ENCODE peak calls at places on chromosomes 1 and 21, in seven cellular contexts. X is HCT116, A is SK-N-SH, S is K562, D is H1, K is HepG2, Y is GM12878. B is an unnamed sample.

GRCh38 chr21:16535100-16535418 is 805.3 kb downstream of the USP25 start:
- DNase-seq in X (no peak), A (peak; percentile 28), S (no peak), D (no peak), K (no peak), Y (no peak), B (peak; percentile 73)

GRCh38 chr1:59124166-59124565 is 172.7 kb upstream of the FGGY start:
- DNase-seq in X (no peak), A (no peak), S (no peak), D (no peak), K (no peak), Y (no peak), B (no peak)

GRCh38 chr1:13700521-13701273 is 709 bp downstream of the PRDM2 start:
- DNase-seq in X (no peak), A (no peak), S (no peak), D (no peak), K (no peak), Y (no peak), B (peak; percentile 55)

GRCh38 chr1:60341274-60341673 is 267.7 kb upstream of the C1orf87 start:
- DNase-seq in X (no peak), A (no peak), S (no peak), D (no peak), K (no peak), Y (no peak), B (no peak)

GRCh38 chr1:175628548-175629317 is 114.7 kb downstream of the TNR start:
- DNase-seq in X (no peak), A (no peak), S (no peak), D (no peak), K (no peak), Y (no peak), B (no peak)

GRCh38 chr1:157377216-157377821 is 175.0 kb downstream of the FCRL5 start:
- DNase-seq in X (peak; percentile 28), A (peak; percentile 17), S (peak; percentile 29), D (peak; percentile 34), K (peak; percentile 29), Y (no peak), B (no peak)

GRCh38 chr1:6157528-6158174 is 22.5 kb downstream of the CHD5 start:
- DNase-seq in X (peak; percentile 75), A (no peak), S (peak; percentile 58), D (no peak), K (peak; percentile 89), Y (no peak), B (peak; percentile 88)

GRCh38 chr1:157878059-157878458 is 36.5 kb upstream of the CD5L start:
- DNase-seq in X (peak; percentile 46), A (peak; percentile 0), S (no peak), D (peak; percentile 10), K (peak; percentile 45), Y (no peak), B (peak; percentile 68)

GRCh38 chr1:6599141-6599975 is 3.3 kb downstream of the KLHL21 start:
- DNase-seq in X (no peak), A (no peak), S (no peak), D (no peak), K (no peak), Y (no peak), B (no peak)

GRCh38 chr1:155981266-155982088 is 3.1 kb upstream of the ARHGEF2 start:
- DNase-seq in X (no peak), A (no peak), S (no peak), D (no peak), K (peak; percentile 54), Y (no peak), B (peak; percentile 48)

GRCh38 chr21:45866473-45867010 is 115.0 kb upstream of the COL6A1 start:
- DNase-seq in X (no peak), A (no peak), S (no peak), D (no peak), K (no peak), Y (no peak), B (no peak)

GRCh38 chr21:33478858-33479678 is 706 bp downstream of the TMEM50B start:
- DNase-seq in X (no peak), A (peak; percentile 69), S (peak; percentile 64), D (no peak), K (peak; percentile 10), Y (no peak), B (peak; percentile 17)

GRCh38 chr1:87474098-87474497 is 145.4 kb downstream of the LMO4 start:
- DNase-seq in X (no peak), A (no peak), S (no peak), D (no peak), K (no peak), Y (no peak), B (no peak)

GRCh38 chr1:110341146-110341871 is 2.1 kb downstream of the RBM15 start:
- DNase-seq in X (no peak), A (no peak), S (peak; percentile 55), D (no peak), K (no peak), Y (no peak), B (no peak)

GRCh38 chr1:173206816-173207595 is at the start of gene TNFSF4:
- DNase-seq in X (no peak), A (no peak), S (no peak), D (no peak), K (no peak), Y (no peak), B (no peak)

GRCh38 chr1:236107121-236107907 is 35.0 kb upstream of the GPR137B start:
- DNase-seq in X (no peak), A (no peak), S (no peak), D (no peak), K (no peak), Y (no peak), B (no peak)

GRCh38 chr1:119651641-119652040 is 3.6 kb upstream of the ZNF697 start:
- DNase-seq in X (no peak), A (no peak), S (no peak), D (no peak), K (no peak), Y (no peak), B (no peak)

GRCh38 chr1:227314014-227314848 is 4.1 kb downstream of the CDC42BPA start:
- DNase-seq in X (no peak), A (no peak), S (no peak), D (no peak), K (no peak), Y (no peak), B (no peak)

GRCh38 chr1:110672753-110673108 is 2.0 kb downstream of the KCNA3 start:
- DNase-seq in X (no peak), A (no peak), S (no peak), D (no peak), K (no peak), Y (peak; percentile 37), B (no peak)

GRCh38 chr1:149848340-149848771 is 51.0 kb upstream of the BOLA1 start:
- DNase-seq in X (no peak), A (no peak), S (no peak), D (no peak), K (peak; percentile 37), Y (no peak), B (no peak)

GRCh38 chr1:173824315-173825081 is at the start of the genes CENPL and DARS2:
- DNase-seq in X (peak; percentile 96), A (peak; percentile 85), S (peak; percentile 76), D (peak; percentile 88), K (peak; percentile 96), Y (peak; percentile 94), B (peak; percentile 99)

GRCh38 chr1:53316058-53316741 is 11.7 kb downstream of the LRP8 start:
- DNase-seq in X (no peak), A (peak; percentile 86), S (no peak), D (no peak), K (no peak), Y (no peak), B (no peak)

GRCh38 chr1:162357681-162358266 is 18.9 kb downstream of the SPATA46 start:
- DNase-seq in X (peak; percentile 18), A (peak; percentile 60), S (peak; percentile 68), D (no peak), K (peak; percentile 30), Y (no peak), B (peak; percentile 30)

GRCh38 chr1:40450491-40451237 is 388 bp downstream of the ZFP69B start:
- DNase-seq in X (no peak), A (peak; percentile 43), S (peak; percentile 71), D (no peak), K (peak; percentile 5), Y (peak; percentile 68), B (no peak)

DNA sequence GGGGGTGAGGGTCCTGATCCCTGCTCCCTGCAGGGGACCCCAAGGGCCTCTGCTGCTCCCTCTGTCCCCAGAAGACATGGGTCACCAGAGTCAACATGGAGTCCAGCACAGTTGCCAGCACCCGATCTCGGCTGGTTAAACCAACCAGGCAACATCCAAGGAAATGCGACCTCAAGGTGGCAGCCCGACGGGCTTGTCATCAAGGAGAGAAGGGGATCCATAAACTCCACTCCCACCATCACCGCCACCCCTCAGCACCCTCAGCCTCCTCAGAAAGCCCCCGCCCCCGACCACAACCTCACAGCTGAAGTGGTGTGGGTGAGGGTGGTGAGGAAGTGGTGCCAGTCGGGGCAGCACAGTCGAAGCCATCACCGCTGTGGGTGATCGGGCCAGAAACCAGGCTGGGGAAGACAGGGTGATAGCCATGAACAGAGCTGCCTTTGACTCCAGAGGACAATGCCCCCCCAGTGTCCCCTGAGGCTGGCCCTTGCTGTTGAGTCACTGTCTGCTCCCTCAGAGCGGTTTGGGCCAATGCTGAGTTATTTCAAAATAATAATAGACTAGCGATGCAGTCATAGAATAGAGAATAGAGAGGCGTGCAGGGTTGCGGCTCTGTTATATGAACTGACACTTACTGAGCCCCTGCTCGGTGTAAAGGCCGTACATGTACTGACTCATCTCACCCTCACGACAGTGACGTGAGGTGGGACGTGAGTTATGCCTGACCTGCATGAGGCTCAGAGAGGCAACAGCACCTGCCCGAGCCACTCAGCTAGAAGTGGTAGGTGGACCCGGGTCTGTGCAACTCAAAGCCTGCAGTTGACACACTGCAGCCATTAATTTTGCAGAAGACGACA is 88.7 kb upstream of the IFFO2 start:
- DNase-seq in X (no peak), A (peak; percentile 3), S (no peak), D (no peak), K (no peak), Y (no peak), B (no peak)
- TF ChIP-seq JUND in X (no peak), A (no peak), S (no peak), D (no peak), K (no peak), Y (no peak), B (no peak)

DNA sequence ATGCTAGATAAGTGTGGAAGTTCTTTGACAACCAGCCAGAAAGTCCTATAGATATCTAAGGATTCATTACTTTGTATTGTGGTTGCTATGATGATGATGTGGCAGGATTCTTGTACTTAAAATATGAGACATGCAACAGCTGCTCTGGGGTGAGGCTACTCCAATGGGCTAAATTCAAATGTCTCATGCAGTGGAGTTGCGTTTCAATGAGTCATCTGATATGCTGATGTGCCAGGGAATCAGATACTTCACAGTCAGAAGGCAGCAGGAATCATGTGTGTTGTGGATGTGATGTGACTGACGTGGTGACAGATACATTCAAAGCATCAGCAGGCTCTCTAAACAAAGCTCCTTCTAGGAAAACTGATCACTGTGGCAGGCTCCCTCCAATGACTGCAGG is 66.5 kb downstream of the TSEN15 start:
- DNase-seq in X (no peak), A (no peak), S (no peak), D (no peak), K (no peak), Y (no peak), B (no peak)
- TF ChIP-seq JUND in X (no peak), A (peak; percentile 71), S (no peak), D (no peak), K (no peak), Y (no peak), B (no peak)

GRCh38 chr1:22256213-22256512 is 113.3 kb upstream of the WNT4 start:
- DNase-seq in X (no peak), A (no peak), S (no peak), D (no peak), K (no peak), Y (no peak), B (no peak)
- TF ChIP-seq JUND in X (no peak), A (no peak), S (no peak), D (no peak), K (no peak), Y (no peak), B (no peak)

GRCh38 chr1:145972580-145972979 is 8.1 kb downstream of the POLR3GL start:
- DNase-seq in X (no peak), A (no peak), S (no peak), D (no peak), K (peak; percentile 66), Y (no peak), B (no peak)
- TF ChIP-seq JUND in X (no peak), A (no peak), S (no peak), D (no peak), K (no peak), Y (no peak), B (no peak)